ENCODE peak calls at places on chromosomes 13 and 19, in four cellular contexts. I, B, G and P are unnamed samples.

GRCh38 chr19:32219881-32220552 is 125.4 kb upstream of the ZNF507 start:
- DNase-seq in I (no peak), G (no peak), B (no peak), P (no peak)

GRCh38 chr19:12801466-12802266 is at the start of the genes PRDX2 and THSD8:
- DNase-seq in B (peak), G (no peak), I (peak), P (peak)

GRCh38 chr13:40230833-40231266 is 435.6 kb downstream of the FOXO1 start:
- DNase-seq in G (no peak), I (no peak), B (no peak), P (no peak)

GRCh38 chr13:114067381-114067885 is 65.0 kb downstream of the RASA3 start:
- DNase-seq in I (no peak), G (no peak), B (no peak), P (no peak)

GRCh38 chr13:19957320-19958118 is 1.0 kb upstream of the ZMYM2 start:
- DNase-seq in B (no peak), I (peak), G (peak), P (no peak)

GRCh38 chr19:18097217-18097992 is at the start of gene MAST3:
- DNase-seq in G (peak), B (peak), I (peak), P (peak)

GRCh38 chr13:99802416-99802815 is 169.2 kb downstream of the ZIC5 start:
- DNase-seq in G (no peak), B (no peak), I (no peak), P (no peak)

GRCh38 chr19:49194408-49194807 is 36.8 kb downstream of the TRPM4 start:
- DNase-seq in I (no peak), G (no peak), B (no peak), P (no peak)

GRCh38 chr19:3175761-3176714 is 2.5 kb upstream of the S1PR4 start:
- DNase-seq in I (no peak), B (no peak), G (peak), P (no peak)

GRCh38 chr13:112072531-112073244 is 5.7 kb downstream of the SOX1 start:
- DNase-seq in I (peak), B (no peak), G (no peak), P (no peak)

GRCh38 chr19:38429055-38429810 is 3.2 kb upstream of the RASGRP4 start:
- DNase-seq in I (no peak), B (no peak), G (no peak), P (no peak)

GRCh38 chr19:33421368-33421767 is 47.9 kb downstream of the CEBPG start:
- DNase-seq in G (no peak), I (no peak), B (no peak), P (no peak)

GRCh38 chr19:12783849-12784393 is 7.4 kb upstream of the JUNB start:
- DNase-seq in B (peak), I (no peak), G (peak), P (peak)

GRCh38 chr13:98581971-98582702 is 5.2 kb upstream of the STK24 start:
- DNase-seq in G (no peak), B (no peak), I (no peak), P (no peak)

GRCh38 chr19:1041835-1042685 is 2.2 kb downstream of the ABCA7 start:
- DNase-seq in I (no peak), B (peak), G (peak), P (no peak)

GRCh38 chr19:52679598-52679997 is 41.4 kb upstream of the ZNF83 start:
- DNase-seq in I (no peak), G (no peak), B (peak), P (no peak)

GRCh38 chr13:44755872-44756271 is 179.7 kb upstream of the TSC22D1 start:
- DNase-seq in G (no peak), B (no peak), I (no peak), P (peak)

GRCh38 chr13:23848639-23849282 is 40.4 kb downstream of the MIPEP start:
- DNase-seq in B (no peak), I (no peak), G (no peak), P (no peak)

GRCh38 chr13:23849670-23850069 is 39.5 kb downstream of the MIPEP start:
- DNase-seq in I (no peak), G (no peak), B (no peak), P (no peak)

GRCh38 chr13:23847545-23847944 is 41.7 kb downstream of the MIPEP start:
- DNase-seq in G (no peak), I (no peak), B (no peak), P (no peak)

GRCh38 chr13:23850134-23850533 is 39.1 kb downstream of the MIPEP start:
- DNase-seq in G (no peak), B (no peak), I (no peak), P (no peak)

DNA sequence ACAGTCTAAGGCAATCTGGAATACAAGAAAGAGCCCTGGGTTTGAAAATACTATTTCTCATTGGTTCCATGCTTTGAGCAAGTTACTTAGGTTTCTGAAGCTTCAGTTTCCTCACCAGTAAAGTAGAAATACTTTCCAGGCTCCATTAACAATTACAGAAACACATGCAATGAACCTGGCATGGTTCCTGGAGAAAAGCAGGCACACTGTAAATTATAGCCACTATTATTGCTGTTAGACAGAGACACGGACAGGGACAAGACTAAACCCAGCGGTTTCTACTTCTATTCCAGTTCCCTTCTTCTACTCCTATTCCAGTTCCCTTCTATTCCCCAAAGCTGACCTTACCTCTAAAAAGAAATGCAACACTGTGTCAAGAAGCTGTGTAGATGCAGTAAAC is 41.2 kb downstream of the MIPEP start:
- DNase-seq in G (no peak), I (no peak), B (no peak), P (no peak)
- TF ChIP-seq JUN in G (no peak), I (no peak), B (no peak), P (no peak)

GRCh38 chr13:24777171-24777570 is 13.2 kb downstream of the RNF17 start:
- DNase-seq in I (no peak), B (no peak), G (no peak), P (no peak)
- TF ChIP-seq JUN in I (no peak), B (no peak), G (no peak), P (no peak)

GRCh38 chr19:29266603-29267002 is 53.7 kb upstream of the UQCRFS1 start:
- DNase-seq in I (no peak), B (no peak), G (no peak), P (no peak)
- TF ChIP-seq JUN in I (no peak), B (no peak), G (no peak), P (no peak)

GRCh38 chr19:44549507-44549906 is 20.0 kb upstream of the CEACAM20 start:
- DNase-seq in G (no peak), B (no peak), I (no peak), P (no peak)

GRCh38 chr19:44551850-44552249 is 22.4 kb upstream of the CEACAM20 start:
- DNase-seq in G (no peak), I (no peak), B (no peak), P (no peak)

GRCh38 chr19:44552324-44552723 is 22.8 kb upstream of the CEACAM20 start:
- DNase-seq in B (peak), I (peak), G (peak), P (peak)

GRCh38 chr19:44554641-44555246 is 25.3 kb upstream of the CEACAM20 start:
- DNase-seq in I (no peak), G (no peak), B (no peak), P (no peak)

DNA sequence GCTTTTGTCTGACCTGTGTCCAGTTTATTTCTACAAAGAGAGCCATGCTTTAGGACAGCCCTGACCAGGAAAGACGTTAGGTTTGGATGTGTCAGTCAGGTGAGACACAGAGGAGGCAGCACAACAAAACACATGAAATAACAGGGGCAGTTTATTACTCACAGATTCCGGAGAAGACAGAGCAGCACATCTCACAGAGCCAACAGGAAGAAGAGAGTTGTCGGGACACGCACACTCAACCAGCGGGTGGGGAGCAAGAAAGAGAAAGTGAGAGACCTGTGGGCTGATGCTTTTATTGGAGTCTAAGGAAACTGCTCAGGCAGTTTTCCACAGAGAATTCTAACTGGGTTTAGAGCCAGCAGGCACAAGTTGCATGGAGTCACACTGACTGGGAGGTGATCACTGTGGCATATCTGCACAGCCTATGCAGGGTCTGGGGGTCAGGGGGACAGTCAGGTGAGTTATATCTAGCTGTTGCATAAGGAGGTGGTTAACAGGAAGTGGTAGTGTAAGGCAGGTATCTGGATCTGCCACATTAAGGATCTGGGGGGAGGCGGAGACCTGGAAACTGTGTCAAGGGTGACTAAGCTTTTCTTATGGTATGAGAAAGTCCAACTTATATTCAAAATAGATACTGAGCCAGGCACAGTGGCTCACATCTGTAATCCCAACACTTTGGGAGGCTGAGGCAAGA is 24.1 kb upstream of the CEACAM20 start:
- DNase-seq in G (no peak), B (peak), I (no peak), P (no peak)
- TF ChIP-seq JUN in G (no peak), B (no peak), I (no peak), P (no peak)

GRCh38 chr13:64371045-64371444 is 2859.1 kb downstream of the PCDH9 start:
- DNase-seq in I (no peak), G (peak), B (no peak), P (no peak)
- TF ChIP-seq JUN in I (no peak), G (no peak), B (no peak), P (no peak)